ENCODE peak calls at places on chromosomes 2 and 18, in ten cellular contexts. A is fibroblast of pulmonary artery, D is ovary, O is choroid plexus epithelial cell, E is Calu3, S is lower lobe of right lung, T is OCI-LY7, W is hepatocyte, Q is endothelial cell, X is neural progenitor cell. F is an unnamed sample.

GRCh38 chr2:219247678-219248642 is 2.7 kb downstream of the STK16 start:
- DNase-seq in T (peak), D (no peak), W (no peak), S (no peak), E (no peak), Q (no peak), X (no peak), A (no peak), O (no peak), F (no peak)

GRCh38 chr2:113894156-113894743 is 4.4 kb downstream of the ACTR3 start:
- DNase-seq in Q (no peak), O (peak), A (peak), T (no peak), E (no peak), D (no peak), W (peak), S (no peak), X (no peak), F (no peak)

GRCh38 chr2:54042908-54043620 is 72.3 kb upstream of the PSME4 start:
- DNase-seq in W (no peak), S (no peak), D (no peak), Q (no peak), T (no peak), E (no peak), X (no peak), A (no peak), O (no peak), F (no peak)

GRCh38 chr18:73669299-73669698 is 478.3 kb downstream of the FBXO15 start:
- DNase-seq in E (peak), A (peak), X (peak), O (peak), W (no peak), S (no peak), D (no peak), Q (no peak), T (no peak), F (no peak)

GRCh38 chr2:228556707-228557106 is 375.2 kb upstream of the SPHKAP start:
- DNase-seq in D (no peak), T (no peak), Q (no peak), W (peak), X (no peak), O (peak), S (no peak), A (peak), E (no peak), F (no peak)

GRCh38 chr2:113248997-113249770 is 29.5 kb downstream of the PAX8 start:
- DNase-seq in O (peak), E (peak), D (peak), S (peak), W (peak), Q (peak), A (peak), T (peak), X (peak), F (peak)

GRCh38 chr2:20187331-20187730 is 37.6 kb downstream of the SDC1 start:
- DNase-seq in A (no peak), Q (no peak), X (no peak), O (peak), W (no peak), S (no peak), T (no peak), E (no peak), D (no peak), F (peak)

GRCh38 chr18:48032876-48033769 is 102.7 kb upstream of the SMAD2 start:
- DNase-seq in A (peak), X (no peak), W (peak), E (no peak), O (peak), T (no peak), D (no peak), Q (no peak), S (no peak), F (no peak)

GRCh38 chr2:85787282-85787980 is 33.6 kb downstream of the ATOH8 start:
- DNase-seq in Q (no peak), D (no peak), W (no peak), T (no peak), O (no peak), X (no peak), E (no peak), A (no peak), S (no peak), F (peak)

GRCh38 chr2:222193328-222194008 is 105.3 kb downstream of the PAX3 start:
- DNase-seq in W (peak), O (no peak), E (no peak), T (no peak), X (peak), S (no peak), Q (no peak), D (no peak), A (no peak), F (no peak)

GRCh38 chr18:12598181-12598921 is 59.6 kb downstream of the SPIRE1 start:
- DNase-seq in S (no peak), D (no peak), A (peak), Q (peak), W (no peak), X (peak), O (peak), E (no peak), T (no peak), F (no peak)

GRCh38 chr2:30301551-30301950 is 70.2 kb downstream of the LBH start:
- DNase-seq in S (no peak), W (peak), X (peak), E (no peak), T (no peak), Q (no peak), D (no peak), O (no peak), A (no peak), F (no peak)

GRCh38 chr18:250685-251084 is 17.2 kb downstream of the THOC1 start:
- DNase-seq in X (no peak), T (no peak), E (no peak), Q (no peak), W (no peak), D (no peak), O (peak), A (peak), S (no peak), F (no peak)

GRCh38 chr2:120863173-120863545 is 127.5 kb downstream of the GLI2 start:
- DNase-seq in E (no peak), X (no peak), W (no peak), T (no peak), Q (no peak), O (no peak), S (peak), D (no peak), A (no peak), F (no peak)

GRCh38 chr2:16628316-16628715 is 37.3 kb downstream of the CYRIA start:
- DNase-seq in E (no peak), Q (no peak), D (no peak), T (peak), W (no peak), A (no peak), O (no peak), X (no peak), S (no peak), F (no peak)

GRCh38 chr2:205675861-205676516 is 6.3 kb upstream of the NRP2 start:
- DNase-seq in O (peak), E (peak), T (peak), X (peak), W (peak), Q (peak), D (no peak), S (no peak), A (peak), F (no peak)

GRCh38 chr2:164881524-164881923 is 39.9 kb upstream of the COBLL1 start:
- DNase-seq in S (no peak), T (no peak), D (no peak), E (no peak), X (no peak), O (no peak), A (no peak), W (no peak), Q (no peak), F (no peak)

GRCh38 chr18:24704921-24705620 is 244.6 kb downstream of the HRH4 start:
- DNase-seq in S (no peak), X (no peak), D (no peak), O (peak), E (no peak), Q (no peak), T (no peak), W (no peak), A (no peak), F (no peak)
- TF ChIP-seq CTCF in S (no peak), X (no peak), D (no peak), O (no peak), E (no peak), Q (no peak), T (no peak), W (no peak), A (no peak), F (no peak)

GRCh38 chr2:33599175-33599942 is at the start of gene FAM98A:
- DNase-seq in E (peak), O (peak), D (peak), Q (peak), S (peak), X (peak), A (peak), T (peak), W (peak), F (peak)
- TF ChIP-seq CTCF in E (no peak), O (peak), D (no peak), Q (no peak), S (peak), X (peak), A (peak), T (no peak), W (no peak), F (no peak)

DNA sequence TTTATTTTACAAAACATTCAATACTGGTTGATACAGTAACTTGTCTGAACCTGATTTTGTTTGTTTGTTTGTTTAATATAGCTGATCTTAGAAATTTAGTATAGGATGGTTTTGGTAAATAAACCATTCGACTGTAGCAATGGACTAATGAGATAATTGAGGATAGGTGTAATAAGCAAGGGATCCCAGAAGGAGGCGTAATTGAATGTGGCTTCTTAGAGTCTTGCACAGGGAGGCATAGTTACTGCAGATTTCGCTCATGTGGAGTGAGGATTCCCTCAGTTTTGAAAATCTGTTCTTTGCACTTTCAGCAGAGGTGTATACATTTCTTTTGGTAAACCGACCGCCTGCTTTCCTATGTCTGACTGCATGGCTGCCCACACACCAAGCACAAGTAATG is 709.6 kb downstream of the SOCS6 start:
- DNase-seq in E (no peak), A (peak), Q (no peak), X (peak), W (no peak), O (peak), S (no peak), T (no peak), D (no peak), F (no peak)
- TF ChIP-seq CTCF in E (no peak), A (peak), Q (no peak), X (peak), W (peak), O (peak), S (no peak), T (no peak), D (no peak), F (no peak)

DNA sequence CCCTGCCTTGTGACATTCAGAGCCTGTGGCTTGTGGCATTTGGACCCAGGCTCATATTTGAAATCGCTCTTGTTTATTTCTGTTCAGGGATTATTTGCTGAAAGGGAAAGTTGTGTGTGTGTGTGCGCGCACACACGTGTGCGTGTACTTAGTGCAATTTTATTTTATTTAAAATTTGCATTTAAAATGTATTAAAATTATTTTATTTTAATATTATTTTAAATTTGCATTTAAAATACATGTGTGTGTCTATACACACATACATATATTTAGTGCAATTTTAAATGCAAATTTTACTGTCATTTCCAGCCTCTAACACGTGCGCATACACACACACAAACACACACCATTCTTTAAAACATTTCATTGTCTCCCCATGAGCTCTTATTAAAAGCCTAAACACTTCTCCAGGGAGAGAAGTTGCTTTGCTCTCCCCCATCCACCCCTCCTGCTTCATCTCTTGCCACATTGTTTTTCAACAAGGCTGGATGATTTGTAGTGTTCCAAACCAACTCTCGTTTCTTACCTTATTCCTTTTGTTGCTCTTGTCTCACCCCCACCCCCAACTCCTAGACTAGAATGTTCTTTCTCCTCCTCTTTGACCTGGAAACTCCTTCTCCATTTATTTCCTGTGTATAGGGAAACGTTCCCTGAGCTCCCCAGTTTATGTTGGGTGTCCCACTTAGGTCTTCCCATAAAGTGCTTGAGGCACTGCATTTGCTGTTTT is 3.8 kb upstream of the CCDC68 start:
- DNase-seq in O (no peak), A (no peak), W (no peak), S (no peak), T (no peak), D (no peak), E (no peak), Q (no peak), X (no peak), F (no peak)
- TF ChIP-seq CTCF in O (no peak), A (no peak), W (no peak), S (no peak), T (no peak), D (no peak), E (no peak), Q (no peak), X (no peak), F (no peak)

GRCh38 chr2:190117305-190117704 is 54.8 kb upstream of the MSTN start:
- DNase-seq in E (no peak), X (no peak), A (no peak), Q (no peak), W (no peak), D (no peak), S (no peak), O (no peak), T (no peak), F (no peak)

GRCh38 chr2:190123956-190124355 is 61.4 kb upstream of the MSTN start:
- DNase-seq in A (peak), Q (no peak), X (no peak), O (peak), S (no peak), E (no peak), T (no peak), W (peak), D (no peak), F (no peak)

GRCh38 chr2:190119257-190119656 is 56.7 kb upstream of the MSTN start:
- DNase-seq in Q (peak), D (peak), E (no peak), X (peak), A (peak), T (no peak), S (peak), W (peak), O (peak), F (no peak)

GRCh38 chr2:190119948-190120347 is 57.4 kb upstream of the MSTN start:
- DNase-seq in T (no peak), X (no peak), D (no peak), Q (no peak), W (no peak), E (no peak), O (peak), S (no peak), A (no peak), F (peak)

DNA sequence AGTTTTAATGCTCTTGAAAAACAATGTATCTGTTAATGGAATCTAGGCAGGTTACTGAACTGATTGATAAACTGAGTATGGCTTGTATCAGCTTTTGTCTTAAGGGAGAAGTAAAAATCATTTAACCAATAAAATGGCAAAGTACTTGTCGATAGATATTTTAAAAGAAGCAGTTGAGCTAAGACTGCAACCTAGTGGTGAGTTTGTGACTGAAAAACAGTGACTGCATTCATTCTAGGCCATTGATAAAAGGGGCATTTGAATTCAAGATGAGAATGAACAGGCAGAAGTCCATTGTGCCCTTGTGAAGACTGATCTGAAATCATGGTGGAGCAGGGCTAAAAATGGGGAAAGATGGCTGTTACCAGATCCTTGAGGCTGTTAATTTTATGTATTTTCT is 59.4 kb upstream of the MSTN start:
- DNase-seq in S (no peak), Q (no peak), X (peak), E (no peak), T (peak), A (peak), O (peak), W (no peak), D (no peak), F (no peak)
- TF ChIP-seq CTCF in S (no peak), Q (peak), X (peak), E (no peak), T (peak), A (peak), O (peak), W (peak), D (no peak), F (no peak)

GRCh38 chr2:194870974-194871535 is 786.0 kb upstream of the SLC39A10 start:
- DNase-seq in X (no peak), S (no peak), T (no peak), O (no peak), W (no peak), Q (no peak), E (no peak), D (no peak), A (no peak), F (no peak)

DNA sequence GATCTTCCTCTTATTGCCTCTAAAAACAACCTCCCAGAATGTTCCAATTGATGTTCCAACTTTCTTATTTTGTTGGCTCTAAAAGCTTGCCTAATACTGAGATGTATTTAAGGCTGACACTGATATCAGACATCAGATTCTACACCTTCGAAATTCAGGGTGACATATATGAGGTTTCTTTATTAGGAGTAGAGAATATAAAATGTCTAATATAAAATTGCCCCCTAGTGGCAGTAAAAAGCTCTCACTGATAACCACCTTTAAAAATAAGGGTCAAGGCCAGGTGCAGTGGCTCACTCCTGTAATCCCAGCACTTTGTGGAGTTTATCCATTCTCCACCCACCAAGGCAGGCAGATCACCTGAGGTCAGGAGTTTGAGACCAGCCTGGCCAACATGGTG is 789.7 kb upstream of the SLC39A10 start:
- DNase-seq in X (no peak), D (no peak), E (peak), A (peak), Q (no peak), O (peak), W (no peak), T (peak), S (no peak), F (no peak)
- TF ChIP-seq CTCF in X (peak), D (no peak), E (peak), A (peak), Q (peak), O (peak), W (peak), T (peak), S (peak), F (peak)

F was measured in left lung.